ENCODE peak calls at places on chromosomes 16 and 17, in five cellular contexts. L, U, J, K and X are unnamed samples.
A peak's percentile ranks its signal among the peaks of the same experiment; 100 is the strongest.

GRCh38 chr17:41082565-41083136 is 1.3 kb upstream of the KRTAP4-7 start:
- DNase-seq in L (peak; percentile 49), K (no peak), U (no peak), J (no peak), X (no peak)

GRCh38 chr16:25626172-25626571 is 65.6 kb upstream of the HS3ST4 start:
- DNase-seq in K (no peak), U (no peak), L (no peak), J (no peak), X (no peak)

GRCh38 chr17:39261286-39261685 is 35.5 kb upstream of the STAC2 start:
- DNase-seq in U (no peak), L (no peak), J (no peak), K (no peak), X (no peak)

GRCh38 chr17:81453049-81453448 is 57.8 kb downstream of the BAHCC1 start:
- DNase-seq in J (no peak), L (no peak), U (no peak), K (no peak), X (no peak)

GRCh38 chr16:30018731-30019158 is 4.3 kb upstream of the C16orf92 start:
- DNase-seq in K (no peak), U (no peak), J (no peak), L (peak; percentile 55), X (no peak)

GRCh38 chr17:67813803-67814180 is 11.5 kb upstream of the BPTF start:
- DNase-seq in L (no peak), K (no peak), J (no peak), U (no peak), X (no peak)

GRCh38 chr16:19071811-19072777 is 4.7 kb downstream of the COQ7 start:
- DNase-seq in U (peak; percentile 55), K (peak; percentile 65), J (no peak), L (peak; percentile 65), X (peak; percentile 78)

GRCh38 chr16:10933865-10934264 is 8.4 kb downstream of the DEXI start:
- DNase-seq in K (no peak), J (no peak), U (no peak), L (no peak), X (no peak)

GRCh38 chr17:19411641-19412040 is 609 bp downstream of the RNF112 start:
- DNase-seq in K (no peak), L (no peak), J (no peak), U (no peak), X (peak; percentile 88)

GRCh38 chr16:56985288-56985961 is 3.9 kb upstream of the NLRC5 start:
- DNase-seq in K (peak; percentile 92), L (peak; percentile 82), J (peak; percentile 86), U (no peak), X (no peak)

GRCh38 chr16:65825191-65825856 is 541.2 kb upstream of the CDH5 start:
- DNase-seq in U (no peak), K (no peak), L (no peak), J (no peak), X (no peak)

GRCh38 chr16:4370570-4371480 is 823 bp upstream of the VASN start:
- DNase-seq in L (peak; percentile 79), U (no peak), K (peak; percentile 82), J (peak; percentile 95), X (no peak)

GRCh38 chr17:70369296-70369855 is 200.0 kb downstream of the KCNJ2 start:
- DNase-seq in J (no peak), U (no peak), K (no peak), L (peak; percentile 5), X (no peak)

GRCh38 chr17:66782866-66783265 is 52.1 kb upstream of the CACNG5 start:
- DNase-seq in J (no peak), K (no peak), L (no peak), U (no peak), X (no peak)

GRCh38 chr16:8735574-8735973 is 61.2 kb downstream of the ABAT start:
- DNase-seq in K (no peak), J (no peak), L (no peak), U (no peak), X (no peak)

GRCh38 chr16:13885700-13886099 is 34.3 kb upstream of the ERCC4 start:
- DNase-seq in U (no peak), J (no peak), K (no peak), L (no peak), X (no peak)

GRCh38 chr17:67379251-67379630 is 2.2 kb downstream of the PITPNC1 start:
- DNase-seq in L (no peak), K (no peak), J (no peak), U (no peak), X (no peak)

GRCh38 chr17:60326702-60327101 is 65.2 kb downstream of the USP32 start:
- DNase-seq in J (no peak), U (no peak), L (no peak), K (no peak), X (no peak)

GRCh38 chr16:1333149-1333812 is at the start of gene BAIAP3:
- DNase-seq in J (no peak), K (peak; percentile 87), L (peak; percentile 44), U (peak; percentile 77), X (no peak)

GRCh38 chr17:29590261-29590978 is 972 bp upstream of the GIT1 start:
- DNase-seq in K (no peak), J (no peak), L (peak; percentile 84), U (no peak), X (no peak)

GRCh38 chr16:8889893-8890548 is 7.9 kb downstream of the LITAFD start:
- DNase-seq in L (no peak), J (no peak), K (no peak), U (no peak), X (no peak)

GRCh38 chr17:57075785-57076184 is 9.3 kb upstream of the AKAP1 start:
- DNase-seq in J (no peak), U (no peak), K (no peak), L (no peak), X (no peak)